ENCODE peak calls at places on chromosomes 12 and 14, in seven cellular contexts. W, Z, J, U, V, I and X are unnamed samples.

GRCh38 chr12:18400186-18400585 is 138.9 kb downstream of the PIK3C2G start:
- DNase-seq in V (no peak), I (no peak), J (no peak), Z (no peak), W (no peak), U (no peak), X (no peak)

GRCh38 chr12:1630827-1631591 is 2.0 kb downstream of the WNT5B start:
- DNase-seq in J (no peak), Z (no peak), I (no peak), U (no peak), V (no peak), W (no peak), X (no peak)

GRCh38 chr14:100888789-100889315 is 14.7 kb downstream of the RTL1 start:
- DNase-seq in Z (no peak), W (no peak), J (no peak), U (no peak), I (no peak), V (no peak), X (no peak)

GRCh38 chr14:43981135-43981787 is 525.8 kb downstream of the FSCB start:
- DNase-seq in I (no peak), V (no peak), Z (no peak), U (no peak), J (no peak), W (no peak), X (no peak)

GRCh38 chr14:45118594-45118993 is 15.7 kb downstream of the FKBP3 start:
- DNase-seq in J (no peak), V (no peak), Z (no peak), I (no peak), U (no peak), W (no peak), X (no peak)

GRCh38 chr12:48001426-48002178 is 2.7 kb downstream of the COL2A1 start:
- DNase-seq in J (peak), I (peak), W (no peak), U (peak), V (peak), Z (peak), X (peak)

GRCh38 chr12:117494833-117495714 is 133.6 kb upstream of the NOS1 start:
- DNase-seq in V (no peak), I (peak), J (peak), W (no peak), Z (no peak), U (no peak), X (peak)

GRCh38 chr12:132055535-132056096 is 88.5 kb downstream of the DDX51 start:
- DNase-seq in I (no peak), W (no peak), U (no peak), Z (no peak), J (no peak), V (no peak), X (no peak)

GRCh38 chr14:103353391-103353790 is 19.4 kb downstream of the EIF5 start:
- DNase-seq in I (no peak), V (no peak), U (no peak), W (no peak), Z (no peak), J (no peak), X (no peak)

GRCh38 chr14:99562848-99563748 is 40.9 kb downstream of the CCDC85C start:
- DNase-seq in J (peak), W (peak), Z (peak), V (no peak), I (peak), U (peak), X (peak)

GRCh38 chr12:22788913-22789312 is 163.9 kb downstream of the ETNK1 start:
- DNase-seq in J (no peak), Z (no peak), U (no peak), V (no peak), I (no peak), W (no peak), X (no peak)
- H3K4me3 ChIP-seq in J (no peak), Z (no peak), U (no peak), V (no peak), I (no peak), W (no peak), X (no peak)

DNA sequence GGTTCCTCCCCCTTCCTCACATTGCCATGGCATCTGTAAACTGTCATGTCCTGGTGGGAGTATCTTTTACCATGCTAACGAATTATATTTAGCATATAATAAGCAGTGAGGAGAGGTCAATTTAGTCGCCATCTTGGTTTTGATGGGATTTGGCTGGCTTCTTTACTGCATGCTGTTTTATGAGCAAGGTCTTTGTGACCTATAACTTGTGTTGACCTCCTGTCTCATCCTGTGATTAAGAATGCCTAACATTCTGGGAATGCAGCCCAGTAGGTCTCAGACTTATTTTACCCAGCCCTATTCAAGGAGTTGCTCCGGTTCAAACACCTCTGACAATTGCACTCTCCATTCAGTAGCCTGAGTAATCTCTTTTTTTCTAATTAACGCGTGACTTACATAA is 2.1 kb upstream of the EIF4B start:
- DNase-seq in J (no peak), Z (no peak), W (no peak), I (no peak), V (no peak), U (no peak), X (no peak)
- H3K4me3 ChIP-seq in J (no peak), Z (no peak), W (no peak), I (no peak), V (no peak), U (no peak), X (no peak)

DNA sequence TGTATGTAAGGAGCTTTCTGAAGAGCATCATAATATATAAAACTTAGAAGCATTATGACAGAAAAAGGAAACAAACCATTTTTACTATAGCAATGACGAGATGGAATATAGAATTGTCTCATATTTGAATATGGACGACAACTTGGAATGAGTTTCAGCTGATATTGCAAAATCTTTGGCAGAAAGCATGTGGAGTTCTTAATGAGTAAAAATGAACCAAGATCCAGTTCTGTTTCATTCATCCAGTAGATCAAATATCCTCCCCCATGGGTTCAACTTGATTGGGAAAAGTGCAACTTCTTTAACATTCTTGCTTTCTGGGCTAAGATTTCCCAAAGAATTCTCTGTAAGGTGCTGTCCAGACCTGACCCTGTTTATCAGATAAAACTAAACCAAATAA is 267.6 kb downstream of the ADAMTS20 start:
- DNase-seq in I (no peak), J (no peak), W (no peak), Z (no peak), U (no peak), V (no peak), X (no peak)
- H3K4me3 ChIP-seq in I (no peak), J (no peak), W (no peak), Z (no peak), U (no peak), V (no peak), X (no peak)

GRCh38 chr12:53759261-53759660 is 7.5 kb upstream of the CISTR start:
- DNase-seq in W (no peak), U (no peak), J (no peak), Z (no peak), V (no peak), I (no peak), X (no peak)

GRCh38 chr12:53756300-53757094 is 4.7 kb upstream of the CISTR start:
- DNase-seq in Z (no peak), J (no peak), U (no peak), W (no peak), I (no peak), V (no peak), X (no peak)

GRCh38 chr12:53755451-53756290 is 3.9 kb upstream of the CISTR start:
- DNase-seq in U (no peak), V (no peak), J (no peak), Z (no peak), W (no peak), I (no peak), X (no peak)

GRCh38 chr12:53757095-53757770 is 5.5 kb upstream of the CISTR start:
- DNase-seq in I (peak), Z (peak), U (peak), J (peak), V (peak), W (no peak), X (peak)

GRCh38 chr12:53758081-53758769 is 6.4 kb upstream of the CISTR start:
- DNase-seq in U (no peak), V (no peak), I (no peak), W (no peak), J (no peak), Z (no peak), X (no peak)
- H3K4me3 ChIP-seq in U (no peak), V (no peak), I (no peak), W (no peak), J (no peak), Z (no peak), X (no peak)

DNA sequence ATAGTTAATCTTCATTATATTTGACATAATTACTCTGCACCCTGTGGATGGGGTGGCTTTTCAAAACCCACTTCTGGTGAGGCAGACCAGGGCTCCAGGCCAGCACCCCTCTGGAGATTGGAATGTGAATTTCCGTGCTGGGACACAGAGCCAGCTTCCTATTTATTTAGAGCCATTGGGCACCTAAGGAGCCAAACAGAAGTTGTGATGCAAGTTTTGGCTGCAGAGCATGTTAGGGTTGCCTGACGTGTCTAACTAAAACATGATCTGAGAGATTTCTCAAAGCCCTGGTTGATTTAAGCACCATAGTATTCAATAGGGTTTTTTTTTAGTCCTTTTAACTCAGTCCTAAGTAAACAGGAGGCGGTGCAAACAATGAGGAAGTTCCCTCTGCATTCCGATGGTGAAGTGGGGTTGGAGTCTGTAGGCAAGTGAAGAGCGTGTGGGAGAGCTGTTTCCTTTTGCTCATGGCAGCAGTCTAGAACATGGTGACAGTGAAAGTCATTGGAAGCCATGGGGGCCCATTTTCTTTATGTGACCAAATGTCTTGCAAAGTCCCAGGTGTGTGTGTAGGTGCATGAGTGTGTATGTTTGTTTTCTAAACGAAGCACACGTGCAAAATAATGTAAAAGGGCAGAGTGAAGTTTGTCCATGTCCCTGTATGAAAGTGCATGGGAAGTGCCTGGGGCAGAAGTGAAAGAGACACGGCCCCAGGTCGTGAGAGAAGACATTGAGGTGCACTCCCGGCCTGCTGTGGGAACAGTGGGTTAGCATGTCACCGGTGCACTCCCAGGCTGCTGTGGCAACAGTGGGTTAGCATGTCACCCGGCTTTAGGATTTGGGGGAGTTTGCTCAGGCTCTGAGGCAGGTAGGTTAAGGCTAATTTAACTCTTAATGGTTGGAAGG is 117.7 kb downstream of the PRKCH start:
- DNase-seq in J (peak), Z (peak), I (peak), U (peak), V (no peak), W (no peak), X (peak)
- H3K4me3 ChIP-seq in J (no peak), Z (peak), I (no peak), U (no peak), V (peak), W (no peak), X (no peak)